ENCODE peak calls at places on chromosomes 6 and 20, in five cellular contexts. C, A, D, F and K are unnamed samples.

GRCh38 chr6:144190593-144190992 is 40.3 kb downstream of the STX11 start:
- DNase-seq in C (no peak), A (no peak), D (no peak), F (peak; percentile 75), K (peak; percentile 28)

GRCh38 chr6:33794910-33795615 is 6.1 kb upstream of the LEMD2 start:
- DNase-seq in C (no peak), A (no peak), D (no peak), F (no peak), K (no peak)

GRCh38 chr6:130371921-130372320 is 6.1 kb downstream of the TMEM200A start:
- DNase-seq in C (no peak), A (no peak), D (no peak), F (no peak), K (no peak)

GRCh38 chr6:116596815-116597214 is 19.5 kb upstream of the RSPH4A start:
- DNase-seq in C (no peak), A (no peak), D (no peak), F (peak; percentile 39), K (no peak)

GRCh38 chr20:10131612-10132345 is 86.9 kb upstream of the SNAP25 start:
- DNase-seq in C (no peak), A (no peak), D (peak; percentile 5), F (peak; percentile 27), K (peak; percentile 69)

GRCh38 chr20:3659492-3660261 is 3.5 kb downstream of the GFRA4 start:
- DNase-seq in C (no peak), A (no peak), D (no peak), F (no peak), K (no peak)

GRCh38 chr6:40810176-40810575 is 223.0 kb upstream of the LRFN2 start:
- DNase-seq in C (no peak), A (no peak), D (no peak), F (peak; percentile 24), K (no peak)

GRCh38 chr6:20159781-20160540 is 52.3 kb downstream of the MBOAT1 start:
- DNase-seq in C (no peak), A (no peak), D (no peak), F (no peak), K (peak; percentile 58)

GRCh38 chr20:31523361-31524283 is 9.4 kb downstream of the HM13 start:
- DNase-seq in C (no peak), A (no peak), D (no peak), F (no peak), K (no peak)

GRCh38 chr6:106069478-106069877 is 16.7 kb upstream of the PRDM1 start:
- DNase-seq in C (no peak), A (no peak), D (no peak), F (peak; percentile 84), K (peak; percentile 42)

GRCh38 chr20:41357424-41358163 is 9.0 kb downstream of the EMILIN3 start:
- DNase-seq in C (no peak), A (no peak), D (no peak), F (no peak), K (no peak)

GRCh38 chr6:28802417-28803336 is 121.1 kb downstream of the TRIM27 start:
- DNase-seq in C (no peak), A (no peak), D (peak; percentile 50), F (peak; percentile 66), K (no peak)

GRCh38 chr20:25286917-25287316 is 39.0 kb downstream of the PYGB start:
- DNase-seq in C (no peak), A (no peak), D (no peak), F (no peak), K (no peak)

GRCh38 chr20:59580208-59580980 is 23.9 kb upstream of the PHACTR3 start:
- DNase-seq in C (peak; percentile 55), A (no peak), D (no peak), F (no peak), K (no peak)

GRCh38 chr6:118895241-118895561 is 1.2 kb downstream of the ASF1A start:
- DNase-seq in C (no peak), A (no peak), D (no peak), F (no peak), K (no peak)

GRCh38 chr6:166542580-166542912 is 43.9 kb downstream of the RAMACL start:
- DNase-seq in C (no peak), A (no peak), D (peak; percentile 33), F (peak; percentile 46), K (no peak)

GRCh38 chr6:127023001-127023778 is 95.3 kb upstream of the RSPO3 start:
- DNase-seq in C (no peak), A (no peak), D (no peak), F (no peak), K (no peak)

GRCh38 chr6:36376183-36376582 is 11.3 kb downstream of the ETV7 start:
- DNase-seq in C (no peak), A (no peak), D (no peak), F (no peak), K (no peak)

GRCh38 chr20:54044156-54044555 is 26.2 kb downstream of the BCAS1 start:
- DNase-seq in C (peak; percentile 92), A (no peak), D (no peak), F (peak; percentile 76), K (peak; percentile 41)

GRCh38 chr6:97864366-97864765 is 581.4 kb upstream of the MMS22L start:
- DNase-seq in C (no peak), A (no peak), D (no peak), F (no peak), K (no peak)

GRCh38 chr6:109496036-109496761 is 13.2 kb upstream of the ZBTB24 start:
- DNase-seq in C (no peak), A (no peak), D (no peak), F (no peak), K (no peak)